ENCODE peak calls at places on chromosomes 5 and 9, in five cellular contexts. One of them, this sample, is unnamed.

GRCh38 chr5:160333726-160334125 is 21.4 kb upstream of the CCNJL start:
- DNase-seq in HCT116: no peak
- DNase-seq in NCI-H82: no peak
- DNase-seq in GM12865: no peak
- DNase-seq in stimulated activated CD4-positive, alpha-beta T cell treated with anti-CD3 and anti-CD28 coated beads, Interleukin-15, amount 100 ng/mL, for 1 hour: no peak
- DNase-seq in this sample: no peak

GRCh38 chr9:109382585-109382984 is 61.7 kb upstream of the EPB41L4B start:
- DNase-seq in NCI-H82: no peak
- DNase-seq in GM12865: peak
- DNase-seq in stimulated activated CD4-positive, alpha-beta T cell treated with anti-CD3 and anti-CD28 coated beads, Interleukin-15, amount 100 ng/mL, for 1 hour: no peak
- DNase-seq in HCT116: no peak
- DNase-seq in this sample: no peak

GRCh38 chr9:69214939-69215338 is 40.9 kb downstream of the TJP2 start:
- DNase-seq in GM12865: no peak
- DNase-seq in stimulated activated CD4-positive, alpha-beta T cell treated with anti-CD3 and anti-CD28 coated beads, Interleukin-15, amount 100 ng/mL, for 1 hour: no peak
- DNase-seq in NCI-H82: no peak
- DNase-seq in HCT116: no peak
- DNase-seq in this sample: no peak

GRCh38 chr9:103169798-103170197 is 174.7 kb downstream of the CYLC2 start:
- DNase-seq in HCT116: no peak
- DNase-seq in NCI-H82: no peak
- DNase-seq in GM12865: no peak
- DNase-seq in stimulated activated CD4-positive, alpha-beta T cell treated with anti-CD3 and anti-CD28 coated beads, Interleukin-15, amount 100 ng/mL, for 1 hour: no peak
- DNase-seq in this sample: no peak

GRCh38 chr5:140133514-140134167 is 7.9 kb downstream of the IGIP start:
- DNase-seq in stimulated activated CD4-positive, alpha-beta T cell treated with anti-CD3 and anti-CD28 coated beads, Interleukin-15, amount 100 ng/mL, for 1 hour: no peak
- DNase-seq in NCI-H82: no peak
- DNase-seq in HCT116: no peak
- DNase-seq in GM12865: no peak
- DNase-seq in this sample: no peak

GRCh38 chr5:180154821-180155220 is 54.2 kb downstream of the RASGEF1C start:
- DNase-seq in NCI-H82: no peak
- DNase-seq in GM12865: no peak
- DNase-seq in stimulated activated CD4-positive, alpha-beta T cell treated with anti-CD3 and anti-CD28 coated beads, Interleukin-15, amount 100 ng/mL, for 1 hour: no peak
- DNase-seq in HCT116: no peak
- DNase-seq in this sample: no peak

GRCh38 chr9:61665330-61665751 is 475.5 kb downstream of the SPATA31A7 start:
- DNase-seq in HCT116: no peak
- DNase-seq in NCI-H82: no peak
- DNase-seq in GM12865: no peak
- DNase-seq in stimulated activated CD4-positive, alpha-beta T cell treated with anti-CD3 and anti-CD28 coated beads, Interleukin-15, amount 100 ng/mL, for 1 hour: no peak
- DNase-seq in this sample: no peak

GRCh38 chr5:394671-395155 is 48.3 kb upstream of the EXOC3 start:
- DNase-seq in HCT116: no peak
- DNase-seq in stimulated activated CD4-positive, alpha-beta T cell treated with anti-CD3 and anti-CD28 coated beads, Interleukin-15, amount 100 ng/mL, for 1 hour: no peak
- DNase-seq in GM12865: no peak
- DNase-seq in NCI-H82: no peak
- DNase-seq in this sample: no peak

GRCh38 chr5:77777281-77777892 is 1.2 kb upstream of the TBCA start:
- DNase-seq in GM12865: no peak
- DNase-seq in stimulated activated CD4-positive, alpha-beta T cell treated with anti-CD3 and anti-CD28 coated beads, Interleukin-15, amount 100 ng/mL, for 1 hour: no peak
- DNase-seq in HCT116: peak
- DNase-seq in NCI-H82: peak
- DNase-seq in this sample: no peak

GRCh38 chr9:18347381-18348084 is 126.4 kb upstream of the ADAMTSL1 start:
- DNase-seq in NCI-H82: no peak
- DNase-seq in stimulated activated CD4-positive, alpha-beta T cell treated with anti-CD3 and anti-CD28 coated beads, Interleukin-15, amount 100 ng/mL, for 1 hour: no peak
- DNase-seq in GM12865: no peak
- DNase-seq in HCT116: no peak
- DNase-seq in this sample: no peak

GRCh38 chr9:99962685-99963261 is 56.3 kb downstream of the STX17 start:
- DNase-seq in HCT116: no peak
- DNase-seq in GM12865: no peak
- DNase-seq in stimulated activated CD4-positive, alpha-beta T cell treated with anti-CD3 and anti-CD28 coated beads, Interleukin-15, amount 100 ng/mL, for 1 hour: no peak
- DNase-seq in NCI-H82: peak
- DNase-seq in this sample: no peak

GRCh38 chr5:154755361-154756202 is at the start of gene LARP1:
- DNase-seq in HCT116: no peak
- DNase-seq in GM12865: peak
- DNase-seq in NCI-H82: peak
- DNase-seq in stimulated activated CD4-positive, alpha-beta T cell treated with anti-CD3 and anti-CD28 coated beads, Interleukin-15, amount 100 ng/mL, for 1 hour: no peak
- DNase-seq in this sample: no peak

GRCh38 chr9:209143-209758 is 5.4 kb upstream of the DOCK8 start:
- DNase-seq in HCT116: no peak
- DNase-seq in NCI-H82: no peak
- DNase-seq in stimulated activated CD4-positive, alpha-beta T cell treated with anti-CD3 and anti-CD28 coated beads, Interleukin-15, amount 100 ng/mL, for 1 hour: no peak
- DNase-seq in GM12865: no peak
- DNase-seq in this sample: no peak

GRCh38 chr5:126499742-126500396 is 76.7 kb downstream of the GRAMD2B start:
- DNase-seq in stimulated activated CD4-positive, alpha-beta T cell treated with anti-CD3 and anti-CD28 coated beads, Interleukin-15, amount 100 ng/mL, for 1 hour: no peak
- DNase-seq in HCT116: peak
- DNase-seq in GM12865: peak
- DNase-seq in NCI-H82: peak
- DNase-seq in this sample: no peak

GRCh38 chr5:112417931-112418358 is 1.1 kb downstream of the EPB41L4A start:
- DNase-seq in HCT116: no peak
- DNase-seq in stimulated activated CD4-positive, alpha-beta T cell treated with anti-CD3 and anti-CD28 coated beads, Interleukin-15, amount 100 ng/mL, for 1 hour: no peak
- DNase-seq in GM12865: peak
- DNase-seq in NCI-H82: peak
- DNase-seq in this sample: peak

GRCh38 chr9:107933042-107933441 is 443.5 kb upstream of the KLF4 start:
- DNase-seq in HCT116: no peak
- DNase-seq in stimulated activated CD4-positive, alpha-beta T cell treated with anti-CD3 and anti-CD28 coated beads, Interleukin-15, amount 100 ng/mL, for 1 hour: no peak
- DNase-seq in NCI-H82: no peak
- DNase-seq in GM12865: peak
- DNase-seq in this sample: no peak

GRCh38 chr9:123081824-123082223 is 48.4 kb downstream of the GPR21 start:
- DNase-seq in NCI-H82: peak
- DNase-seq in stimulated activated CD4-positive, alpha-beta T cell treated with anti-CD3 and anti-CD28 coated beads, Interleukin-15, amount 100 ng/mL, for 1 hour: no peak
- DNase-seq in GM12865: peak
- DNase-seq in HCT116: peak
- DNase-seq in this sample: no peak

GRCh38 chr5:78753093-78753531 is 104.5 kb upstream of the LHFPL2 start:
- DNase-seq in NCI-H82: no peak
- DNase-seq in GM12865: no peak
- DNase-seq in HCT116: no peak
- DNase-seq in stimulated activated CD4-positive, alpha-beta T cell treated with anti-CD3 and anti-CD28 coated beads, Interleukin-15, amount 100 ng/mL, for 1 hour: no peak
- DNase-seq in this sample: no peak

GRCh38 chr9:5552301-5552700 is 42.0 kb downstream of the PDCD1LG2 start:
- DNase-seq in GM12865: no peak
- DNase-seq in stimulated activated CD4-positive, alpha-beta T cell treated with anti-CD3 and anti-CD28 coated beads, Interleukin-15, amount 100 ng/mL, for 1 hour: no peak
- DNase-seq in HCT116: no peak
- DNase-seq in NCI-H82: no peak
- DNase-seq in this sample: no peak

GRCh38 chr9:12878342-12878978 is 103.6 kb downstream of the LURAP1L start:
- DNase-seq in GM12865: no peak
- DNase-seq in NCI-H82: no peak
- DNase-seq in HCT116: no peak
- DNase-seq in stimulated activated CD4-positive, alpha-beta T cell treated with anti-CD3 and anti-CD28 coated beads, Interleukin-15, amount 100 ng/mL, for 1 hour: no peak
- DNase-seq in this sample: no peak

GRCh38 chr9:126932871-126933321 is 18.3 kb downstream of the RALGPS1 start:
- DNase-seq in GM12865: no peak
- DNase-seq in NCI-H82: no peak
- DNase-seq in stimulated activated CD4-positive, alpha-beta T cell treated with anti-CD3 and anti-CD28 coated beads, Interleukin-15, amount 100 ng/mL, for 1 hour: no peak
- DNase-seq in HCT116: no peak
- DNase-seq in this sample: no peak

GRCh38 chr5:65125681-65126080 is 356.0 kb downstream of the ADAMTS6 start:
- DNase-seq in GM12865: no peak
- DNase-seq in stimulated activated CD4-positive, alpha-beta T cell treated with anti-CD3 and anti-CD28 coated beads, Interleukin-15, amount 100 ng/mL, for 1 hour: no peak
- DNase-seq in HCT116: no peak
- DNase-seq in NCI-H82: no peak
- DNase-seq in this sample: no peak

GRCh38 chr9:33184947-33185346 is 17.8 kb upstream of the B4GALT1 start:
- DNase-seq in GM12865: no peak
- DNase-seq in stimulated activated CD4-positive, alpha-beta T cell treated with anti-CD3 and anti-CD28 coated beads, Interleukin-15, amount 100 ng/mL, for 1 hour: no peak
- DNase-seq in NCI-H82: no peak
- DNase-seq in HCT116: no peak
- DNase-seq in this sample: no peak

This sample was measured in breast epithelium.